ENCODE peak calls at places on chromosome 7, in eight cellular contexts. One of them, this sample, is unnamed.

GRCh38 chr7:153886506-153887391 is 165.4 kb upstream of the DPP6 start:
- DNase-seq in A549: no peak
- DNase-seq in tibial nerve: no peak
- DNase-seq in upper lobe of left lung: peak
- DNase-seq in suprapubic skin: no peak
- DNase-seq in lower leg skin: no peak
- DNase-seq in Peyer's patch: no peak
- DNase-seq in ovary: no peak
- DNase-seq in this sample: no peak

GRCh38 chr7:118870187-118870586 is 645.7 kb downstream of the ANKRD7 start:
- DNase-seq in A549: peak
- DNase-seq in ovary: no peak
- DNase-seq in upper lobe of left lung: no peak
- DNase-seq in lower leg skin: no peak
- DNase-seq in tibial nerve: no peak
- DNase-seq in Peyer's patch: no peak
- DNase-seq in suprapubic skin: no peak
- DNase-seq in this sample: no peak

GRCh38 chr7:28685291-28685659 is 272.9 kb downstream of the TRIL start:
- DNase-seq in A549: no peak
- DNase-seq in suprapubic skin: peak
- DNase-seq in upper lobe of left lung: no peak
- DNase-seq in tibial nerve: no peak
- DNase-seq in lower leg skin: peak
- DNase-seq in ovary: peak
- DNase-seq in Peyer's patch: no peak
- DNase-seq in this sample: no peak

GRCh38 chr7:295155-296154 is 5.5 kb downstream of the FOXL3 start:
- DNase-seq in upper lobe of left lung: no peak
- DNase-seq in suprapubic skin: no peak
- DNase-seq in tibial nerve: no peak
- DNase-seq in lower leg skin: no peak
- DNase-seq in ovary: peak
- DNase-seq in A549: no peak
- DNase-seq in Peyer's patch: no peak
- DNase-seq in this sample: no peak

GRCh38 chr7:27068316-27068715 is 27.5 kb downstream of the HOXA1 start:
- DNase-seq in ovary: no peak
- DNase-seq in upper lobe of left lung: no peak
- DNase-seq in suprapubic skin: no peak
- DNase-seq in lower leg skin: no peak
- DNase-seq in A549: no peak
- DNase-seq in Peyer's patch: no peak
- DNase-seq in tibial nerve: no peak
- DNase-seq in this sample: no peak

GRCh38 chr7:111394891-111395290 is 167.4 kb downstream of the IMMP2L start:
- DNase-seq in Peyer's patch: no peak
- DNase-seq in ovary: no peak
- DNase-seq in lower leg skin: no peak
- DNase-seq in suprapubic skin: no peak
- DNase-seq in tibial nerve: no peak
- DNase-seq in A549: no peak
- DNase-seq in upper lobe of left lung: no peak
- DNase-seq in this sample: no peak

GRCh38 chr7:52917982-52918578 is 117.4 kb upstream of the POM121L12 start:
- DNase-seq in suprapubic skin: no peak
- DNase-seq in A549: peak
- DNase-seq in Peyer's patch: no peak
- DNase-seq in ovary: no peak
- DNase-seq in lower leg skin: no peak
- DNase-seq in tibial nerve: no peak
- DNase-seq in upper lobe of left lung: no peak
- DNase-seq in this sample: peak

GRCh38 chr7:26857534-26858228 is 6.7 kb downstream of the SKAP2 start:
- DNase-seq in Peyer's patch: no peak
- DNase-seq in suprapubic skin: no peak
- DNase-seq in lower leg skin: no peak
- DNase-seq in A549: no peak
- DNase-seq in upper lobe of left lung: peak
- DNase-seq in ovary: peak
- DNase-seq in tibial nerve: no peak
- DNase-seq in this sample: peak

GRCh38 chr7:47460251-47460989 is 121.5 kb downstream of the TNS3 start:
- DNase-seq in ovary: no peak
- DNase-seq in Peyer's patch: no peak
- DNase-seq in upper lobe of left lung: no peak
- DNase-seq in A549: no peak
- DNase-seq in lower leg skin: no peak
- DNase-seq in suprapubic skin: no peak
- DNase-seq in tibial nerve: no peak
- DNase-seq in this sample: no peak

GRCh38 chr7:139360210-139360947 is 685 bp downstream of the LUC7L2 start:
- DNase-seq in A549: peak
- DNase-seq in lower leg skin: peak
- DNase-seq in suprapubic skin: peak
- DNase-seq in Peyer's patch: peak
- DNase-seq in ovary: peak
- DNase-seq in upper lobe of left lung: peak
- DNase-seq in tibial nerve: peak
- DNase-seq in this sample: peak
- TF ChIP-seq POLR2A in A549: no peak
- TF ChIP-seq POLR2A in lower leg skin: no peak
- TF ChIP-seq POLR2A in suprapubic skin: peak
- TF ChIP-seq POLR2A in Peyer's patch: peak
- TF ChIP-seq POLR2A in ovary: peak
- TF ChIP-seq POLR2A in upper lobe of left lung: no peak
- TF ChIP-seq POLR2A in tibial nerve: peak
- TF ChIP-seq POLR2A in this sample: peak

GRCh38 chr7:17477182-17477581 is 178.7 kb downstream of the AHR start:
- DNase-seq in A549: no peak
- DNase-seq in tibial nerve: no peak
- DNase-seq in Peyer's patch: no peak
- DNase-seq in suprapubic skin: no peak
- DNase-seq in ovary: no peak
- DNase-seq in lower leg skin: no peak
- DNase-seq in upper lobe of left lung: no peak
- DNase-seq in this sample: no peak
- TF ChIP-seq POLR2A in A549: no peak
- TF ChIP-seq POLR2A in tibial nerve: no peak
- TF ChIP-seq POLR2A in Peyer's patch: no peak
- TF ChIP-seq POLR2A in suprapubic skin: no peak
- TF ChIP-seq POLR2A in ovary: no peak
- TF ChIP-seq POLR2A in lower leg skin: no peak
- TF ChIP-seq POLR2A in upper lobe of left lung: no peak
- TF ChIP-seq POLR2A in this sample: no peak

DNA sequence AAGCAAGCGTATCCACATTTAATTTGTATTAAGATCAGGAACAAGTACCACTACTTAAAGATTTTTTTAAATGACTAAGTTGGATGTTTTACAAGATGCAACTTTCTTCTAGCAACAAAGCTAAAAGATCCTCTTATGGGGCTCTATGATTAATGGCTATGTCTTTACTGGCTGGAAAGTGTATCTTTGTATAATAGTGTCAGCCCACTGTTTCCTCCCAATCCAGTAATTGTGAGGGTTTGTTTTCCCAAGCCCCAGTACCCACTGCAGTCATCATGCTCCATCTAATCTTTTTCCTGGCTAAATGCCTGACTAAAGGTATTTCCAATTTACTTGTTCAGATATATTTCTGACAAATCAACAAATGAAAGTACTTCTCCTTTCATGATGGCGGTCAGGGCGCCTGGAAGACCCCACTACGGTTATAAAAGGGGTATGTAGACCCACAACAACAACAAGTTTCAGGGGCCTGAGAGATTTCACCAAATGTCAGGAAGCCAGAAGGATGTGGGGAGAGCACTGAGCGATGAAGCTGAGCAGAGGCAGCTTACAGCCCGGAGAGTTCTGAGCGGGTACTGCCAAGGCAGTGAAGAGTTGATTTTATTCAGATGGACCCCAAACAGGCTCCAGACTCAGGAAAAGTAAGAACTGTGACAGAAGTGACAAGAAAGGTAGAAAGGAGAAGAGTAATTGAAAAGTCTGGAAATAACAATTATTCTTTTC is 222.6 kb upstream of the KLF14 start:
- DNase-seq in ovary: no peak
- DNase-seq in upper lobe of left lung: no peak
- DNase-seq in A549: no peak
- DNase-seq in suprapubic skin: no peak
- DNase-seq in lower leg skin: no peak
- DNase-seq in tibial nerve: no peak
- DNase-seq in Peyer's patch: no peak
- DNase-seq in this sample: no peak
- TF ChIP-seq POLR2A in ovary: no peak
- TF ChIP-seq POLR2A in upper lobe of left lung: no peak
- TF ChIP-seq POLR2A in A549: no peak
- TF ChIP-seq POLR2A in suprapubic skin: no peak
- TF ChIP-seq POLR2A in lower leg skin: no peak
- TF ChIP-seq POLR2A in tibial nerve: no peak
- TF ChIP-seq POLR2A in Peyer's patch: no peak
- TF ChIP-seq POLR2A in this sample: no peak

DNA sequence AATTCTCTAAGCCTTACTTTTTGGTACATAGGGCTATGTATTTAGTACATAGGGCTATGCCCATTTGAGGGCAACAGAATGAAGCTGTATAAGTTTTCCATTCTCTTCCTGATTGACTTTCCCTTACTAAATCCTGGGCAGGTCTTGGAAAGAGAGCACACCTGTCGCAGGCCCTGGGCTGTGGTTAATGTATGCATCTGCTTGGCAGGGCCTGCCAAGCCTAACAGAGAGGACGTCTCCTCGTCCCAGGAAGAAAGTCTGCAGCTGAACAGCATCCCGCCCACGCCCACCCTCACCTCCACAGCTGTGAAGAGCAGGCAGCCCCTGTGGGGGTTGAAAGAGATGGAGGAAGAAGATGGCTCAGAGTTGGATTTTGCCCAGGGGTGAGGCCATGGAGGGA is 8.9 kb upstream of the PVRIG start:
- DNase-seq in Peyer's patch: no peak
- DNase-seq in ovary: no peak
- DNase-seq in tibial nerve: no peak
- DNase-seq in suprapubic skin: no peak
- DNase-seq in lower leg skin: no peak
- DNase-seq in A549: no peak
- DNase-seq in upper lobe of left lung: no peak
- DNase-seq in this sample: no peak
- TF ChIP-seq POLR2A in Peyer's patch: no peak
- TF ChIP-seq POLR2A in ovary: no peak
- TF ChIP-seq POLR2A in tibial nerve: no peak
- TF ChIP-seq POLR2A in suprapubic skin: no peak
- TF ChIP-seq POLR2A in lower leg skin: no peak
- TF ChIP-seq POLR2A in A549: no peak
- TF ChIP-seq POLR2A in upper lobe of left lung: no peak
- TF ChIP-seq POLR2A in this sample: no peak

GRCh38 chr7:55187701-55188491 is 169.1 kb downstream of the EGFR start:
- DNase-seq in tibial nerve: no peak
- DNase-seq in upper lobe of left lung: no peak
- DNase-seq in ovary: peak
- DNase-seq in suprapubic skin: no peak
- DNase-seq in Peyer's patch: no peak
- DNase-seq in lower leg skin: no peak
- DNase-seq in A549: no peak
- DNase-seq in this sample: no peak

GRCh38 chr7:55185321-55185802 is 166.5 kb downstream of the EGFR start:
- DNase-seq in lower leg skin: no peak
- DNase-seq in tibial nerve: no peak
- DNase-seq in upper lobe of left lung: no peak
- DNase-seq in suprapubic skin: no peak
- DNase-seq in ovary: no peak
- DNase-seq in Peyer's patch: no peak
- DNase-seq in A549: no peak
- DNase-seq in this sample: no peak

GRCh38 chr7:55188590-55189446 is 170.0 kb downstream of the EGFR start:
- DNase-seq in A549: no peak
- DNase-seq in upper lobe of left lung: no peak
- DNase-seq in suprapubic skin: no peak
- DNase-seq in Peyer's patch: peak
- DNase-seq in ovary: no peak
- DNase-seq in lower leg skin: no peak
- DNase-seq in tibial nerve: no peak
- DNase-seq in this sample: no peak

GRCh38 chr7:55183897-55184296 is 165.1 kb downstream of the EGFR start:
- DNase-seq in suprapubic skin: no peak
- DNase-seq in ovary: no peak
- DNase-seq in tibial nerve: no peak
- DNase-seq in A549: no peak
- DNase-seq in upper lobe of left lung: no peak
- DNase-seq in lower leg skin: no peak
- DNase-seq in Peyer's patch: no peak
- DNase-seq in this sample: no peak

DNA sequence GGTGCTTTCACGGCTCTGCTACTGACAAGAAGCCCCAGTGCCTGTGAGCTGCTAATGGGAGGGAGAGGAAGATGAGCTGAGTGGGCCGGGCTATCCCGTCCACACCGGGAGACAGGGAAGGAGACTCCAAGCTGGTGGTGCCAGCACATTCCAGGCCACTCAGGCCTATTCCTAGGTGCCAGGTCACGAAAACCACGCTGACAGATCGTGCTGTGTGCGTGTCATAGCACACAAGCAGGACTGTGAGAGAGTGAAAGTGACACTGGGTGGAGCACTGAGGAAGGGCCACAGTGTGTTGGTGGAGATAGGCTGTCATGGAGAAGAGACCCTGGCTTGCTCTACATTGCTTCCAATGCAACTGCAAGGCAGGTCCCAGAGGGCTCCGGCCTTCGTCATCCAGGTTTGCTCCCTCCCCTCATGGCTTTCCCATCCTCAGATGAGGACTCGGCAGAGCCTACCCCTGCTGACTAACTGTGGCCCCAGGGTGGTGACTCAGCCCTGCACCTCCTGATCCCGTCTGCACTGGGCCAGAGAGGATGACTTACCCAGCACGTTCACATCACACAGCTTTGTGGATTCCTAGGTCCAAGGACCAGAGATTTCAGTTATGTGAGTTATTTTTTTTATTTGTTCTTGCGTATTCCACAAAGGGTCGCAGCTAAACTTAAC is 167.3 kb downstream of the EGFR start:
- DNase-seq in upper lobe of left lung: no peak
- DNase-seq in tibial nerve: no peak
- DNase-seq in lower leg skin: peak
- DNase-seq in A549: peak
- DNase-seq in suprapubic skin: no peak
- DNase-seq in Peyer's patch: no peak
- DNase-seq in ovary: no peak
- DNase-seq in this sample: peak
- TF ChIP-seq POLR2A in upper lobe of left lung: no peak
- TF ChIP-seq POLR2A in tibial nerve: no peak
- TF ChIP-seq POLR2A in lower leg skin: no peak
- TF ChIP-seq POLR2A in A549: no peak
- TF ChIP-seq POLR2A in suprapubic skin: no peak
- TF ChIP-seq POLR2A in Peyer's patch: no peak
- TF ChIP-seq POLR2A in ovary: no peak
- TF ChIP-seq POLR2A in this sample: no peak

This sample was measured in H54.